ENCODE peak calls at places on chromosomes 5 and 9, in eight cellular contexts. B is activated naive CD4-positive, alpha-beta T cell; A is anterior cingulate cortex; J is G401; W is Karpas-422; Q is Kasumi-1; N is HFFc6; G is AML-193. F is an unnamed sample.

GRCh38 chr5:132050661-132051371 is 9.6 kb upstream of the IL3 start:
- DNase-seq in Q (no peak), J (no peak), A (no peak), G (no peak), N (no peak), B (no peak), W (no peak), F (no peak)

GRCh38 chr9:98742325-98743280 is 33.9 kb upstream of the GABBR2 start:
- DNase-seq in G (no peak), B (no peak), Q (no peak), J (peak; percentile 70), A (no peak), N (peak; percentile 43), W (no peak), F (no peak)

GRCh38 chr5:154197801-154198461 is 7.4 kb downstream of the GALNT10 start:
- DNase-seq in N (peak; percentile 40), W (no peak), Q (no peak), J (no peak), G (no peak), A (no peak), B (peak; percentile 45), F (no peak)

GRCh38 chr5:167902298-167902697 is 389.1 kb upstream of the WWC1 start:
- DNase-seq in A (no peak), J (no peak), G (no peak), Q (no peak), W (no peak), N (no peak), B (no peak), F (no peak)

GRCh38 chr9:132193227-132194110 is 31.6 kb downstream of the NTNG2 start:
- DNase-seq in B (no peak), J (peak; percentile 57), G (no peak), A (peak; percentile 78), N (no peak), Q (no peak), W (no peak), F (no peak)

GRCh38 chr5:3694819-3695218 is 99.2 kb downstream of the IRX1 start:
- DNase-seq in B (no peak), Q (no peak), A (no peak), G (no peak), J (no peak), N (no peak), W (no peak), F (no peak)

GRCh38 chr5:111530298-111530740 is 18.0 kb upstream of the STARD4 start:
- DNase-seq in G (peak; percentile 96), B (peak; percentile 52), N (peak; percentile 62), Q (peak; percentile 89), W (peak; percentile 56), J (no peak), A (no peak), F (peak; percentile 14)

GRCh38 chr5:175250426-175250825 is 193.6 kb downstream of the DRD1 start:
- DNase-seq in A (no peak), N (no peak), Q (no peak), G (no peak), B (no peak), J (no peak), W (no peak), F (no peak)

GRCh38 chr9:131426545-131426944 is 32.7 kb downstream of the PRRC2B start:
- DNase-seq in Q (no peak), A (no peak), G (no peak), W (no peak), B (no peak), N (no peak), J (no peak), F (no peak)

GRCh38 chr9:107593224-107593870 is 103.8 kb upstream of the KLF4 start:
- DNase-seq in A (no peak), N (no peak), Q (no peak), G (no peak), J (no peak), W (no peak), B (no peak), F (no peak)

GRCh38 chr5:95219411-95219810 is 65.5 kb downstream of the MCTP1 start:
- DNase-seq in J (no peak), W (no peak), G (no peak), Q (no peak), B (no peak), N (no peak), A (no peak), F (no peak)

GRCh38 chr5:68884893-68885292 is 208.9 kb upstream of the SLC30A5 start:
- DNase-seq in W (peak; percentile 69), Q (peak; percentile 36), J (no peak), G (no peak), N (no peak), B (no peak), A (no peak), F (no peak)

GRCh38 chr9:115941561-115942315 is 211.9 kb upstream of the PAPPA start:
- DNase-seq in N (no peak), Q (no peak), J (no peak), B (no peak), W (no peak), A (no peak), G (no peak), F (no peak)

GRCh38 chr9:89442981-89443817 is 54.7 kb downstream of the SEMA4D start:
- DNase-seq in B (no peak), N (no peak), W (no peak), G (no peak), Q (no peak), J (no peak), A (no peak), F (no peak)

GRCh38 chr9:113875420-113875916 is 641 bp upstream of the ZNF618 start:
- DNase-seq in G (no peak), B (no peak), Q (no peak), N (no peak), J (no peak), A (no peak), W (no peak), F (no peak)

GRCh38 chr9:96665789-96666188 is 10.7 kb upstream of the PRXL2C start:
- DNase-seq in G (no peak), N (no peak), Q (no peak), A (no peak), B (no peak), W (no peak), J (no peak), F (no peak)

GRCh38 chr9:15725953-15726352 is 173.1 kb downstream of the CCDC171 start:
- DNase-seq in A (no peak), G (no peak), N (no peak), Q (no peak), J (no peak), B (no peak), W (no peak), F (no peak)

GRCh38 chr9:105672711-105673234 is 10.5 kb downstream of the TAL2 start:
- DNase-seq in B (no peak), A (no peak), G (peak; percentile 33), J (no peak), W (peak; percentile 97), Q (peak; percentile 86), N (no peak), F (no peak)

GRCh38 chr9:87118594-87118993 is 171.3 kb upstream of the GAS1 start:
- DNase-seq in A (no peak), N (no peak), G (no peak), Q (no peak), W (no peak), J (no peak), B (no peak), F (no peak)